ENCODE peak calls at places on chromosomes 13 and 19, in ten cellular contexts. P is CD8-positive, alpha-beta T cell; B is stromal cell of bone marrow; I is body of pancreas; R is nephron progenitor cell; O is Kasumi-1; X is fibroblast of lung; C is ELR; H is T1000; W is activated naive CD8-positive, alpha-beta T cell treated with anti-CD3 and anti-CD28 coated beads, Interleukin-2, amount 50 U/mL, for 16 hours. U is an unnamed sample.

GRCh38 chr19:41350735-41351338 is 2.9 kb downstream of the TGFB1 start:
- DNase-seq in P (peak), B (no peak), I (no peak), R (no peak), O (peak), X (peak), C (peak), H (no peak), W (no peak), U (no peak)

GRCh38 chr13:95463516-95463915 is 89.0 kb upstream of the CLDN10 start:
- DNase-seq in P (no peak), B (no peak), I (no peak), R (no peak), O (no peak), X (no peak), C (no peak), H (no peak), W (no peak), U (no peak)

GRCh38 chr13:47832458-47832972 is 168.6 kb downstream of the SUCLA2 start:
- DNase-seq in P (no peak), B (no peak), I (no peak), R (no peak), O (no peak), X (no peak), C (no peak), H (no peak), W (no peak), U (no peak)

GRCh38 chr13:111359237-111359915 is 38.9 kb downstream of the TEX29 start:
- DNase-seq in P (no peak), B (peak), I (no peak), R (no peak), O (no peak), X (no peak), C (peak), H (no peak), W (no peak), U (no peak)

GRCh38 chr13:25978961-25979360 is 72.9 kb downstream of the SHISA2 start:
- DNase-seq in P (no peak), B (no peak), I (no peak), R (no peak), O (no peak), X (no peak), C (no peak), H (no peak), W (no peak), U (no peak)

GRCh38 chr13:69567514-69567913 is 540.1 kb upstream of the ATXN8OS start:
- DNase-seq in P (no peak), B (no peak), I (no peak), R (no peak), O (no peak), X (no peak), C (no peak), H (no peak), W (no peak), U (no peak)

GRCh38 chr13:109481046-109481445 is 305.3 kb downstream of the IRS2 start:
- DNase-seq in P (no peak), B (peak), I (no peak), R (no peak), O (no peak), X (peak), C (no peak), H (peak), W (no peak), U (no peak)

GRCh38 chr13:33616130-33616529 is 201.8 kb upstream of the RFC3 start:
- DNase-seq in P (no peak), B (no peak), I (no peak), R (no peak), O (no peak), X (no peak), C (no peak), H (no peak), W (no peak), U (no peak)

GRCh38 chr19:51458051-51458645 is at the start of gene SIGLEC8:
- DNase-seq in P (no peak), B (no peak), I (no peak), R (no peak), O (no peak), X (no peak), C (no peak), H (no peak), W (no peak), U (no peak)

U was measured in heart right ventricle.